ENCODE peak calls at places on chromosomes 5 and 9, in nine cellular contexts. W, E, O, B, I, Q, R, K and A are unnamed samples.

GRCh38 chr9:116661037-116661954 is 25.8 kb upstream of the TRIM32 start:
- DNase-seq in W (peak), E (no peak), O (no peak), B (no peak), I (peak), Q (peak), R (no peak), K (peak), A (peak)

GRCh38 chr5:94778712-94779111 is 160.2 kb downstream of the SLF1 start:
- DNase-seq in W (no peak), E (no peak), O (no peak), B (no peak), I (no peak), Q (no peak), R (no peak), K (no peak), A (no peak)

GRCh38 chr5:56900395-56900794 is 9.0 kb upstream of the SETD9 start:
- DNase-seq in W (no peak), E (no peak), O (no peak), B (no peak), I (peak), Q (no peak), R (no peak), K (no peak), A (no peak)

GRCh38 chr9:79346350-79347020 is 225.3 kb upstream of the TLE4 start:
- DNase-seq in W (no peak), E (no peak), O (no peak), B (no peak), I (no peak), Q (no peak), R (no peak), K (no peak), A (no peak)

GRCh38 chr5:1638658-1639400 is 115.1 kb upstream of the LPCAT1 start:
- DNase-seq in W (no peak), E (no peak), O (no peak), B (no peak), I (no peak), Q (no peak), R (no peak), K (no peak), A (no peak)

GRCh38 chr5:23208959-23209431 is 298.4 kb upstream of the PRDM9 start:
- DNase-seq in W (peak), E (no peak), O (no peak), B (no peak), I (peak), Q (peak), R (peak), K (no peak), A (no peak)

GRCh38 chr5:23014251-23014650 is 161.1 kb upstream of the CDH12 start:
- DNase-seq in W (no peak), E (no peak), O (no peak), B (no peak), I (no peak), Q (peak), R (no peak), K (no peak), A (no peak)

GRCh38 chr5:77138981-77139380 is 51.9 kb upstream of the ZBED3 start:
- DNase-seq in W (no peak), E (no peak), O (no peak), B (no peak), I (no peak), Q (no peak), R (no peak), K (no peak), A (no peak)

GRCh38 chr5:140261403-140262171 is 41.3 kb downstream of the PFDN1 start:
- DNase-seq in W (no peak), E (no peak), O (no peak), B (peak), I (peak), Q (no peak), R (no peak), K (peak), A (peak)

GRCh38 chr5:109045710-109046109 is 298.0 kb downstream of the FER start:
- DNase-seq in W (no peak), E (no peak), O (no peak), B (no peak), I (no peak), Q (no peak), R (no peak), K (no peak), A (no peak)

GRCh38 chr5:167982-168660 is 23.2 kb upstream of the LRRC14B start:
- DNase-seq in W (no peak), E (no peak), O (no peak), B (no peak), I (peak), Q (no peak), R (peak), K (peak), A (peak)

GRCh38 chr5:156835905-156836304 is 14.2 kb upstream of the PPP1R2B start:
- DNase-seq in W (no peak), E (no peak), O (no peak), B (peak), I (no peak), Q (no peak), R (peak), K (no peak), A (no peak)

GRCh38 chr5:76607353-76607871 is 15.8 kb downstream of the F2RL2 start:
- DNase-seq in W (no peak), E (no peak), O (no peak), B (no peak), I (no peak), Q (no peak), R (no peak), K (no peak), A (no peak)

GRCh38 chr9:17064558-17064957 is 70.3 kb upstream of the CNTLN start:
- DNase-seq in W (no peak), E (no peak), O (no peak), B (no peak), I (no peak), Q (no peak), R (no peak), K (no peak), A (no peak)